ENCODE peak calls at places on chromosomes 3 and 15, in five cellular contexts. One of them, this sample, is unnamed.

GRCh38 chr3:134090031-134090430 is 60.3 kb upstream of the SLCO2A1 start:
- DNase-seq in HFFc6: peak
- DNase-seq in choroid plexus epithelial cell: peak
- DNase-seq in heart right ventricle: no peak
- DNase-seq in nucleus accumbens: no peak
- DNase-seq in this sample: no peak

GRCh38 chr3:188296761-188297689 is 143.1 kb downstream of the LPP start:
- DNase-seq in choroid plexus epithelial cell: peak
- DNase-seq in heart right ventricle: no peak
- DNase-seq in HFFc6: peak
- DNase-seq in nucleus accumbens: no peak
- DNase-seq in this sample: no peak

GRCh38 chr3:114143817-114144216 is 35.0 kb downstream of the DRD3 start:
- DNase-seq in choroid plexus epithelial cell: no peak
- DNase-seq in HFFc6: no peak
- DNase-seq in nucleus accumbens: no peak
- DNase-seq in heart right ventricle: no peak
- DNase-seq in this sample: no peak

GRCh38 chr3:197426161-197426566 is 127.8 kb upstream of the DLG1 start:
- DNase-seq in heart right ventricle: no peak
- DNase-seq in choroid plexus epithelial cell: peak
- DNase-seq in nucleus accumbens: no peak
- DNase-seq in HFFc6: no peak
- DNase-seq in this sample: no peak

GRCh38 chr3:197027151-197027895 is 2.3 kb downstream of the MELTF start:
- DNase-seq in HFFc6: no peak
- DNase-seq in nucleus accumbens: no peak
- DNase-seq in heart right ventricle: no peak
- DNase-seq in choroid plexus epithelial cell: no peak
- DNase-seq in this sample: no peak

GRCh38 chr15:35170216-35170615 is 85.1 kb upstream of the NANOGP8 start:
- DNase-seq in choroid plexus epithelial cell: peak
- DNase-seq in HFFc6: peak
- DNase-seq in nucleus accumbens: peak
- DNase-seq in heart right ventricle: no peak
- DNase-seq in this sample: no peak

GRCh38 chr3:54240319-54240718 is 118.0 kb downstream of the CACNA2D3 start:
- DNase-seq in nucleus accumbens: no peak
- DNase-seq in HFFc6: no peak
- DNase-seq in heart right ventricle: no peak
- DNase-seq in choroid plexus epithelial cell: no peak
- DNase-seq in this sample: no peak

GRCh38 chr15:50134524-50135024 is 15.5 kb upstream of the ATP8B4 start:
- DNase-seq in HFFc6: peak
- DNase-seq in nucleus accumbens: no peak
- DNase-seq in choroid plexus epithelial cell: peak
- DNase-seq in heart right ventricle: no peak
- DNase-seq in this sample: no peak

GRCh38 chr15:80694624-80695098 is 449 bp upstream of the ABHD17C start:
- DNase-seq in choroid plexus epithelial cell: peak
- DNase-seq in HFFc6: no peak
- DNase-seq in nucleus accumbens: peak
- DNase-seq in heart right ventricle: peak
- DNase-seq in this sample: peak

GRCh38 chr3:52845691-52846426 is 11.0 kb upstream of the MUSTN1 start:
- DNase-seq in nucleus accumbens: peak
- DNase-seq in heart right ventricle: no peak
- DNase-seq in HFFc6: no peak
- DNase-seq in choroid plexus epithelial cell: no peak
- DNase-seq in this sample: no peak

GRCh38 chr15:59174846-59175831 is 31.5 kb upstream of the LDHAL6B start:
- DNase-seq in choroid plexus epithelial cell: peak
- DNase-seq in heart right ventricle: peak
- DNase-seq in HFFc6: peak
- DNase-seq in nucleus accumbens: peak
- DNase-seq in this sample: no peak

GRCh38 chr3:65672876-65673815 is 365.6 kb downstream of the MAGI1 start:
- DNase-seq in HFFc6: peak
- DNase-seq in heart right ventricle: peak
- DNase-seq in nucleus accumbens: peak
- DNase-seq in choroid plexus epithelial cell: peak
- DNase-seq in this sample: peak

GRCh38 chr3:176650478-176650877 is 546.8 kb downstream of the TBL1XR1 start:
- DNase-seq in choroid plexus epithelial cell: peak
- DNase-seq in HFFc6: peak
- DNase-seq in nucleus accumbens: no peak
- DNase-seq in heart right ventricle: no peak
- DNase-seq in this sample: no peak

GRCh38 chr3:188349276-188349962 is 195.5 kb downstream of the LPP start:
- DNase-seq in nucleus accumbens: no peak
- DNase-seq in choroid plexus epithelial cell: peak
- DNase-seq in heart right ventricle: no peak
- DNase-seq in HFFc6: no peak
- DNase-seq in this sample: no peak

GRCh38 chr3:192237992-192238608 is 489.2 kb downstream of the FGF12 start:
- DNase-seq in heart right ventricle: no peak
- DNase-seq in HFFc6: no peak
- DNase-seq in choroid plexus epithelial cell: no peak
- DNase-seq in nucleus accumbens: no peak
- DNase-seq in this sample: no peak

GRCh38 chr15:90013503-90013937 is 12.4 kb downstream of the ZNF710 start:
- DNase-seq in nucleus accumbens: no peak
- DNase-seq in choroid plexus epithelial cell: no peak
- DNase-seq in HFFc6: no peak
- DNase-seq in heart right ventricle: no peak
- DNase-seq in this sample: no peak

GRCh38 chr3:114112696-114113095 is 56.2 kb downstream of the QTRT2 start:
- DNase-seq in nucleus accumbens: no peak
- DNase-seq in HFFc6: peak
- DNase-seq in heart right ventricle: no peak
- DNase-seq in choroid plexus epithelial cell: no peak
- DNase-seq in this sample: no peak

GRCh38 chr15:71688509-71689094 is 121.8 kb upstream of the NR2E3 start:
- DNase-seq in heart right ventricle: no peak
- DNase-seq in nucleus accumbens: no peak
- DNase-seq in choroid plexus epithelial cell: no peak
- DNase-seq in HFFc6: no peak
- DNase-seq in this sample: no peak

GRCh38 chr15:65055201-65055870 is 10.1 kb downstream of the SLC51B start:
- DNase-seq in HFFc6: no peak
- DNase-seq in heart right ventricle: peak
- DNase-seq in nucleus accumbens: no peak
- DNase-seq in choroid plexus epithelial cell: peak
- DNase-seq in this sample: no peak

GRCh38 chr3:10370429-10370828 is 49.5 kb upstream of the SEC13 start:
- DNase-seq in nucleus accumbens: peak
- DNase-seq in heart right ventricle: no peak
- DNase-seq in choroid plexus epithelial cell: peak
- DNase-seq in HFFc6: peak
- DNase-seq in this sample: no peak

GRCh38 chr3:82353281-82354171 is 592.1 kb upstream of the GBE1 start:
- DNase-seq in heart right ventricle: no peak
- DNase-seq in choroid plexus epithelial cell: peak
- DNase-seq in HFFc6: no peak
- DNase-seq in nucleus accumbens: no peak
- DNase-seq in this sample: peak

GRCh38 chr3:17638351-17638750 is 104.1 kb downstream of the TBC1D5 start:
- DNase-seq in HFFc6: no peak
- DNase-seq in heart right ventricle: no peak
- DNase-seq in nucleus accumbens: no peak
- DNase-seq in choroid plexus epithelial cell: peak
- DNase-seq in this sample: no peak

This sample was measured in pancreas.